ENCODE peak calls at places on chromosomes 13 and 19, in ten cellular contexts. O, D, H, X, C, F, I, P, Y and U are unnamed samples.

GRCh38 chr19:49637865-49638350 is 2.0 kb downstream of the RRAS start:
- DNase-seq in O (peak; percentile 71), D (no peak), H (no peak), X (no peak), C (peak; percentile 64), F (no peak), I (peak; percentile 92), P (peak; percentile 68), Y (no peak), U (peak; percentile 82)

GRCh38 chr13:101449971-101450748 is 2.3 kb upstream of the ITGBL1 start:
- DNase-seq in O (no peak), D (no peak), H (no peak), X (no peak), C (no peak), F (no peak), I (no peak), P (peak; percentile 53), Y (no peak), U (no peak)

GRCh38 chr13:72839831-72840426 is 58.0 kb downstream of the PIBF1 start:
- DNase-seq in O (peak; percentile 75), D (no peak), H (peak; percentile 30), X (no peak), C (peak; percentile 63), F (peak; percentile 35), I (peak; percentile 16), P (peak; percentile 30), Y (no peak), U (peak; percentile 46)

GRCh38 chr13:25743426-25743825 is 308.4 kb downstream of the SHISA2 start:
- DNase-seq in O (no peak), D (no peak), H (no peak), X (no peak), C (no peak), F (no peak), I (no peak), P (no peak), Y (no peak), U (no peak)

GRCh38 chr13:50529154-50529882 is 314.2 kb downstream of the DLEU7 start:
- DNase-seq in O (no peak), D (no peak), H (no peak), X (no peak), C (no peak), F (no peak), I (peak; percentile 90), P (no peak), Y (peak; percentile 77), U (peak; percentile 76)

GRCh38 chr19:24069907-24070657 is 16.9 kb upstream of the ZNF254 start:
- DNase-seq in O (no peak), D (no peak), H (no peak), X (no peak), C (no peak), F (no peak), I (no peak), P (no peak), Y (no peak), U (no peak)

GRCh38 chr19:33734913-33735312 is 61.8 kb upstream of the KCTD15 start:
- DNase-seq in O (no peak), D (no peak), H (peak; percentile 62), X (no peak), C (no peak), F (no peak), I (no peak), P (no peak), Y (peak; percentile 57), U (peak; percentile 36)

GRCh38 chr19:56538761-56539263 is at the start of gene ZFP28:
- DNase-seq in O (peak; percentile 68), D (no peak), H (no peak), X (no peak), C (no peak), F (no peak), I (peak; percentile 87), P (peak; percentile 77), Y (peak; percentile 47), U (peak; percentile 73)

GRCh38 chr19:932647-933552 is 7.1 kb downstream of the ARID3A start:
- DNase-seq in O (peak; percentile 74), D (peak; percentile 72), H (no peak), X (no peak), C (peak; percentile 54), F (peak; percentile 47), I (peak; percentile 79), P (peak; percentile 80), Y (no peak), U (no peak)

GRCh38 chr19:48415395-48415794 is 21.9 kb downstream of the GRIN2D start:
- DNase-seq in O (peak; percentile 99), D (peak; percentile 72), H (no peak), X (peak; percentile 45), C (peak; percentile 77), F (peak; percentile 70), I (peak; percentile 89), P (no peak), Y (no peak), U (peak; percentile 37)

GRCh38 chr13:108176685-108177274 is 38.6 kb downstream of the LIG4 start:
- DNase-seq in O (peak; percentile 77), D (no peak), H (peak; percentile 5), X (no peak), C (peak; percentile 33), F (peak; percentile 60), I (no peak), P (no peak), Y (no peak), U (no peak)

GRCh38 chr19:16247353-16248182 is 49.9 kb downstream of the AP1M1 start:
- DNase-seq in O (peak; percentile 94), D (peak; percentile 94), H (peak; percentile 67), X (peak; percentile 69), C (peak; percentile 89), F (peak; percentile 91), I (peak; percentile 89), P (peak; percentile 94), Y (peak; percentile 9), U (peak; percentile 66)

GRCh38 chr13:68304287-68304893 is 1074.3 kb upstream of the PCDH9 start:
- DNase-seq in O (peak; percentile 54), D (no peak), H (peak; percentile 29), X (no peak), C (peak; percentile 35), F (no peak), I (no peak), P (peak; percentile 5), Y (no peak), U (no peak)

GRCh38 chr13:114102521-114103288 is 29.7 kb downstream of the RASA3 start:
- DNase-seq in O (no peak), D (no peak), H (no peak), X (no peak), C (no peak), F (peak; percentile 19), I (peak; percentile 18), P (no peak), Y (no peak), U (no peak)

GRCh38 chr19:47471733-47472457 is at the start of gene SLC8A2:
- DNase-seq in O (peak; percentile 95), D (peak; percentile 57), H (peak; percentile 29), X (peak; percentile 31), C (peak; percentile 97), F (peak; percentile 62), I (peak; percentile 67), P (peak; percentile 73), Y (peak; percentile 72), U (peak; percentile 49)

GRCh38 chr13:83884141-83884540 is 1.9 kb upstream of the SLITRK1 start:
- DNase-seq in O (no peak), D (no peak), H (no peak), X (no peak), C (no peak), F (no peak), I (no peak), P (no peak), Y (no peak), U (no peak)

GRCh38 chr19:30927705-30928104 is 421.5 kb downstream of the TSHZ3 start:
- DNase-seq in O (no peak), D (no peak), H (no peak), X (no peak), C (no peak), F (no peak), I (no peak), P (no peak), Y (no peak), U (no peak)

GRCh38 chr19:23887642-23888041 is 27.0 kb upstream of the ZNF726 start:
- DNase-seq in O (no peak), D (no peak), H (no peak), X (no peak), C (no peak), F (no peak), I (no peak), P (no peak), Y (no peak), U (no peak)

GRCh38 chr13:52405767-52406494 is at the start of gene THSD1:
- DNase-seq in O (peak; percentile 71), D (peak; percentile 51), H (no peak), X (no peak), C (peak; percentile 62), F (peak; percentile 29), I (peak; percentile 86), P (peak; percentile 56), Y (no peak), U (peak; percentile 21)

GRCh38 chr13:110298566-110299321 is 8.2 kb downstream of the COL4A1 start:
- DNase-seq in O (peak; percentile 65), D (peak; percentile 32), H (no peak), X (no peak), C (no peak), F (no peak), I (peak; percentile 75), P (no peak), Y (no peak), U (no peak)

GRCh38 chr13:35957174-35957867 is 173.9 kb downstream of the DCLK1 start:
- DNase-seq in O (no peak), D (no peak), H (no peak), X (no peak), C (no peak), F (no peak), I (no peak), P (no peak), Y (no peak), U (no peak)

GRCh38 chr13:23443878-23444277 is 10.4 kb upstream of the SACS start:
- DNase-seq in O (no peak), D (no peak), H (peak; percentile 30), X (no peak), C (no peak), F (no peak), I (no peak), P (no peak), Y (no peak), U (no peak)

GRCh38 chr13:40776232-40776631 is 5.2 kb upstream of the MRPS31 start:
- DNase-seq in O (no peak), D (no peak), H (no peak), X (no peak), C (no peak), F (no peak), I (no peak), P (no peak), Y (no peak), U (no peak)

GRCh38 chr19:38267780-38268430 is 3.5 kb downstream of the SPINT2 start:
- DNase-seq in O (peak; percentile 38), D (no peak), H (no peak), X (no peak), C (no peak), F (no peak), I (no peak), P (no peak), Y (no peak), U (peak; percentile 51)

GRCh38 chr19:33133438-33134031 is 1.6 kb downstream of the WDR88 start:
- DNase-seq in O (peak; percentile 51), D (no peak), H (no peak), X (no peak), C (peak; percentile 40), F (no peak), I (no peak), P (no peak), Y (no peak), U (no peak)